ENCODE peak calls at places on chromosomes 2 and 18, in ten cellular contexts. B is cardiac septum; T is activated CD4-positive, CD25-positive, alpha-beta regulatory T cell; M is T-helper 2 cell; U is progenitor cell of endocrine pancreas; I is adrenal gland; E is NCI-H510A treated with DMSO at 0.1 percent for 48 hours; G is GM20000; X is RPMI8226; D is adipocyte. L is an unnamed sample.

GRCh38 chr2:1584691-1585485 is 159.4 kb downstream of the PXDN start:
- DNase-seq in G (no peak), E (no peak), D (no peak), I (no peak), U (no peak), T (no peak), X (peak), M (no peak), B (peak), L (no peak)

GRCh38 chr2:166653185-166653813 is 159.2 kb upstream of the SCN7A start:
- DNase-seq in M (no peak), E (peak), B (no peak), G (no peak), I (no peak), X (no peak), D (peak), T (no peak), U (no peak), L (no peak)

GRCh38 chr2:206275274-206276160 is 1.1 kb downstream of the ZDBF2 start:
- DNase-seq in T (no peak), X (peak), B (no peak), I (peak), M (peak), E (no peak), D (peak), U (no peak), G (peak), L (no peak)

GRCh38 chr2:156999657-157000056 is 257.8 kb upstream of the GALNT5 start:
- DNase-seq in D (no peak), T (no peak), U (no peak), G (no peak), B (no peak), X (no peak), E (peak), I (no peak), M (peak), L (no peak)

GRCh38 chr2:205712508-205712907 is 30.2 kb downstream of the NRP2 start:
- DNase-seq in X (no peak), U (no peak), I (no peak), E (no peak), T (no peak), B (no peak), M (no peak), G (no peak), D (peak), L (no peak)

GRCh38 chr2:43333096-43333655 is 106.8 kb upstream of the ZFP36L2 start:
- DNase-seq in M (no peak), D (peak), I (no peak), B (no peak), T (no peak), U (no peak), G (no peak), E (no peak), X (no peak), L (no peak)

GRCh38 chr18:59767732-59768131 is 70.5 kb upstream of the CCBE1 start:
- DNase-seq in I (no peak), G (no peak), B (no peak), X (no peak), U (no peak), D (peak), T (no peak), M (peak), E (no peak), L (no peak)

GRCh38 chr18:292271-292670 is 24.4 kb upstream of the THOC1 start:
- DNase-seq in E (no peak), T (no peak), G (no peak), M (no peak), I (no peak), B (no peak), X (no peak), D (no peak), U (no peak), L (no peak)

GRCh38 chr18:76467371-76468190 is 27.5 kb downstream of the ZNF516 start:
- DNase-seq in U (no peak), B (no peak), M (no peak), D (peak), T (no peak), I (peak), X (no peak), E (no peak), G (no peak), L (no peak)

GRCh38 chr2:237627463-237628321 is at the start of gene LRRFIP1:
- DNase-seq in D (peak), U (peak), T (no peak), G (no peak), B (no peak), M (peak), I (peak), E (no peak), X (peak), L (no peak)

GRCh38 chr18:69882965-69883668 is 64.6 kb downstream of the CD226 start:
- DNase-seq in D (no peak), M (peak), U (no peak), I (no peak), T (no peak), E (no peak), B (no peak), X (no peak), G (no peak), L (no peak)

GRCh38 chr18:76209597-76209996 is 285.4 kb downstream of the ZNF516 start:
- DNase-seq in X (no peak), G (no peak), M (no peak), B (no peak), U (no peak), E (no peak), I (no peak), T (no peak), D (no peak), L (no peak)

GRCh38 chr2:38508311-38509039 is 94.3 kb downstream of the HNRNPLL start:
- DNase-seq in U (peak), M (peak), T (peak), D (peak), B (peak), E (peak), X (peak), I (peak), G (peak), L (peak)

GRCh38 chr18:7872569-7872968 is 305.5 kb downstream of the PTPRM start:
- DNase-seq in U (no peak), T (no peak), D (peak), I (peak), B (no peak), X (no peak), G (no peak), E (peak), M (no peak), L (peak)

GRCh38 chr18:48264508-48264907 is 144.7 kb downstream of the ZBTB7C start:
- DNase-seq in B (no peak), I (no peak), E (no peak), X (no peak), D (no peak), G (no peak), M (no peak), T (no peak), U (no peak), L (no peak)

GRCh38 chr2:18639756-18640453 is 50.5 kb upstream of the NT5C1B start:
- DNase-seq in M (no peak), G (no peak), E (no peak), I (no peak), T (no peak), X (no peak), U (no peak), D (no peak), B (no peak), L (no peak)